ENCODE peak calls at places on chromosomes 5 and 9, in nine cellular contexts. One of them, this sample, is unnamed.

GRCh38 chr5:96716007-96716406 is 53.8 kb downstream of the CAST start:
- DNase-seq in ACHN: no peak
- DNase-seq in fibroblast of the conjunctiva: no peak
- DNase-seq in GDM1: no peak
- DNase-seq in gastrocnemius medialis: no peak
- DNase-seq in pons: no peak
- DNase-seq in NCI-H82: no peak
- DNase-seq in uterus: no peak
- DNase-seq in fibroblast of lung: no peak
- DNase-seq in this sample: no peak

GRCh38 chr9:104969116-104969515 is 41.2 kb upstream of the ABCA1 start:
- DNase-seq in ACHN: no peak
- DNase-seq in fibroblast of the conjunctiva: no peak
- DNase-seq in GDM1: no peak
- DNase-seq in gastrocnemius medialis: peak
- DNase-seq in pons: no peak
- DNase-seq in NCI-H82: no peak
- DNase-seq in uterus: no peak
- DNase-seq in fibroblast of lung: peak
- DNase-seq in this sample: no peak

GRCh38 chr5:79181419-79182022 is 54.4 kb upstream of the JMY start:
- DNase-seq in ACHN: no peak
- DNase-seq in fibroblast of the conjunctiva: no peak
- DNase-seq in GDM1: no peak
- DNase-seq in gastrocnemius medialis: no peak
- DNase-seq in pons: no peak
- DNase-seq in NCI-H82: peak
- DNase-seq in uterus: no peak
- DNase-seq in fibroblast of lung: peak
- DNase-seq in this sample: no peak

GRCh38 chr5:133947431-133947841 is 21.0 kb downstream of the C5orf15 start:
- DNase-seq in ACHN: no peak
- DNase-seq in fibroblast of the conjunctiva: no peak
- DNase-seq in GDM1: no peak
- DNase-seq in gastrocnemius medialis: no peak
- DNase-seq in pons: peak
- DNase-seq in NCI-H82: no peak
- DNase-seq in uterus: no peak
- DNase-seq in fibroblast of lung: peak
- DNase-seq in this sample: no peak

GRCh38 chr9:35726876-35727438 is 5.0 kb downstream of the TLN1 start:
- DNase-seq in ACHN: peak
- DNase-seq in fibroblast of the conjunctiva: no peak
- DNase-seq in GDM1: peak
- DNase-seq in gastrocnemius medialis: no peak
- DNase-seq in pons: no peak
- DNase-seq in NCI-H82: no peak
- DNase-seq in uterus: no peak
- DNase-seq in fibroblast of lung: peak
- DNase-seq in this sample: peak

GRCh38 chr5:134938020-134938419 is 29.7 kb upstream of the CATSPER3 start:
- DNase-seq in ACHN: no peak
- DNase-seq in fibroblast of the conjunctiva: no peak
- DNase-seq in GDM1: no peak
- DNase-seq in gastrocnemius medialis: no peak
- DNase-seq in pons: no peak
- DNase-seq in NCI-H82: no peak
- DNase-seq in uterus: no peak
- DNase-seq in fibroblast of lung: no peak
- DNase-seq in this sample: no peak

GRCh38 chr5:158456241-158456640 is 597.3 kb upstream of the CLINT1 start:
- DNase-seq in ACHN: no peak
- DNase-seq in fibroblast of the conjunctiva: no peak
- DNase-seq in GDM1: no peak
- DNase-seq in gastrocnemius medialis: no peak
- DNase-seq in pons: no peak
- DNase-seq in NCI-H82: no peak
- DNase-seq in uterus: no peak
- DNase-seq in fibroblast of lung: no peak
- DNase-seq in this sample: no peak

GRCh38 chr5:121497176-121497575 is 354.5 kb upstream of the FTMT start:
- DNase-seq in ACHN: peak
- DNase-seq in fibroblast of the conjunctiva: no peak
- DNase-seq in GDM1: no peak
- DNase-seq in gastrocnemius medialis: no peak
- DNase-seq in pons: no peak
- DNase-seq in NCI-H82: peak
- DNase-seq in uterus: no peak
- DNase-seq in fibroblast of lung: peak
- DNase-seq in this sample: no peak

GRCh38 chr9:108083160-108083559 is 593.6 kb upstream of the KLF4 start:
- DNase-seq in ACHN: no peak
- DNase-seq in fibroblast of the conjunctiva: no peak
- DNase-seq in GDM1: no peak
- DNase-seq in gastrocnemius medialis: no peak
- DNase-seq in pons: no peak
- DNase-seq in NCI-H82: peak
- DNase-seq in uterus: no peak
- DNase-seq in fibroblast of lung: no peak
- DNase-seq in this sample: no peak

GRCh38 chr5:173498286-173498685 is 118.2 kb downstream of the BOD1 start:
- DNase-seq in ACHN: peak
- DNase-seq in fibroblast of the conjunctiva: peak
- DNase-seq in GDM1: no peak
- DNase-seq in gastrocnemius medialis: peak
- DNase-seq in pons: no peak
- DNase-seq in NCI-H82: no peak
- DNase-seq in uterus: no peak
- DNase-seq in fibroblast of lung: peak
- DNase-seq in this sample: no peak

This sample was measured in KG1.